ENCODE peak calls at places on chromosomes 1 and 21, in five cellular contexts. C is NCI-H774, B is sciatic nerve, Q is cardiac muscle cell, T is memory B cell. W is an unnamed sample.

GRCh38 chr1:208235983-208236761 is 8.0 kb downstream of the PLXNA2 start:
- DNase-seq in B (no peak), Q (peak; percentile 83), T (no peak), C (no peak), W (peak; percentile 14)

GRCh38 chr1:207619833-207620572 is 24.9 kb upstream of the CR1L start:
- DNase-seq in B (no peak), Q (peak; percentile 66), T (peak; percentile 19), C (peak; percentile 46), W (peak; percentile 36)

GRCh38 chr1:86741947-86742572 is 37.7 kb downstream of the SH3GLB1 start:
- DNase-seq in C (no peak), B (no peak), Q (peak; percentile 63), T (peak; percentile 8), W (peak; percentile 24)

GRCh38 chr1:9059944-9060744 is 9.3 kb downstream of the SLC2A5 start:
- DNase-seq in Q (no peak), C (no peak), B (no peak), T (no peak), W (no peak)

GRCh38 chr1:1169429-1170214 is 4.1 kb upstream of the TTLL10 start:
- DNase-seq in Q (no peak), C (no peak), B (no peak), T (no peak), W (no peak)

GRCh38 chr1:18319099-18319498 is 161.6 kb upstream of the KLHDC7A start:
- DNase-seq in C (no peak), T (no peak), B (no peak), Q (no peak), W (no peak)

GRCh38 chr21:33339135-33339534 is 14.4 kb downstream of the IFNAR1 start:
- DNase-seq in B (no peak), Q (no peak), T (no peak), C (no peak), W (no peak)

GRCh38 chr1:32273389-32274208 is 18.3 kb upstream of the HDAC1 start:
- DNase-seq in B (no peak), Q (no peak), T (no peak), C (peak; percentile 54), W (no peak)

GRCh38 chr21:33947451-33948095 is 32.0 kb upstream of the ATP5PO start:
- DNase-seq in B (peak; percentile 81), T (no peak), Q (peak; percentile 96), C (peak; percentile 45), W (peak; percentile 92)

GRCh38 chr1:226990133-226990716 is 50.1 kb downstream of the COQ8A start:
- DNase-seq in B (no peak), C (no peak), Q (peak; percentile 59), T (no peak), W (no peak)

GRCh38 chr1:160971618-160972056 is 17.0 kb upstream of the ITLN2 start:
- DNase-seq in B (no peak), C (no peak), T (no peak), Q (no peak), W (no peak)